ENCODE peak calls at places on chromosomes 13 and 19, in ten cellular contexts. One of them, this sample, is unnamed.

GRCh38 chr13:49029570-49029969 is 53.9 kb downstream of the FNDC3A start:
- DNase-seq in stomach: no peak
- DNase-seq in heart left ventricle: no peak
- DNase-seq in thyroid gland: no peak
- DNase-seq in HCT116: no peak
- DNase-seq in uterus: no peak
- DNase-seq in lower leg skin: no peak
- DNase-seq in esophagus squamous epithelium: no peak
- DNase-seq in IMR-90: no peak
- DNase-seq in tibial nerve: no peak
- DNase-seq in this sample: no peak

GRCh38 chr19:2381151-2381822 is 21.2 kb downstream of the TMPRSS9 start:
- DNase-seq in heart left ventricle: no peak
- DNase-seq in thyroid gland: no peak
- DNase-seq in esophagus squamous epithelium: no peak
- DNase-seq in lower leg skin: no peak
- DNase-seq in uterus: no peak
- DNase-seq in stomach: no peak
- DNase-seq in tibial nerve: no peak
- DNase-seq in HCT116: no peak
- DNase-seq in IMR-90: peak
- DNase-seq in this sample: no peak

GRCh38 chr19:1261863-1262686 is 7.1 kb upstream of the CIRBP start:
- DNase-seq in thyroid gland: peak
- DNase-seq in IMR-90: peak
- DNase-seq in HCT116: no peak
- DNase-seq in tibial nerve: peak
- DNase-seq in heart left ventricle: peak
- DNase-seq in uterus: peak
- DNase-seq in lower leg skin: peak
- DNase-seq in stomach: peak
- DNase-seq in esophagus squamous epithelium: no peak
- DNase-seq in this sample: no peak

GRCh38 chr19:29850482-29850881 is 38.7 kb downstream of the CCNE1 start:
- DNase-seq in tibial nerve: no peak
- DNase-seq in esophagus squamous epithelium: no peak
- DNase-seq in stomach: no peak
- DNase-seq in IMR-90: no peak
- DNase-seq in heart left ventricle: no peak
- DNase-seq in uterus: no peak
- DNase-seq in HCT116: no peak
- DNase-seq in thyroid gland: no peak
- DNase-seq in lower leg skin: no peak
- DNase-seq in this sample: no peak

GRCh38 chr19:33771308-33772101 is 25.2 kb upstream of the KCTD15 start:
- DNase-seq in tibial nerve: no peak
- DNase-seq in lower leg skin: peak
- DNase-seq in IMR-90: peak
- DNase-seq in thyroid gland: peak
- DNase-seq in esophagus squamous epithelium: no peak
- DNase-seq in HCT116: no peak
- DNase-seq in stomach: peak
- DNase-seq in uterus: peak
- DNase-seq in heart left ventricle: peak
- DNase-seq in this sample: peak

GRCh38 chr13:113786262-113786841 is 27.3 kb downstream of the TMEM255B start:
- DNase-seq in heart left ventricle: no peak
- DNase-seq in esophagus squamous epithelium: no peak
- DNase-seq in IMR-90: peak
- DNase-seq in stomach: peak
- DNase-seq in tibial nerve: no peak
- DNase-seq in uterus: no peak
- DNase-seq in thyroid gland: no peak
- DNase-seq in lower leg skin: peak
- DNase-seq in HCT116: no peak
- DNase-seq in this sample: no peak

GRCh38 chr13:107124730-107125129 is 556.8 kb upstream of the ARGLU1 start:
- DNase-seq in uterus: no peak
- DNase-seq in heart left ventricle: no peak
- DNase-seq in esophagus squamous epithelium: no peak
- DNase-seq in lower leg skin: no peak
- DNase-seq in HCT116: no peak
- DNase-seq in thyroid gland: no peak
- DNase-seq in tibial nerve: no peak
- DNase-seq in stomach: no peak
- DNase-seq in IMR-90: no peak
- DNase-seq in this sample: no peak

GRCh38 chr19:4575978-4576933 is 16.8 kb upstream of the SEMA6B start:
- DNase-seq in esophagus squamous epithelium: no peak
- DNase-seq in tibial nerve: peak
- DNase-seq in heart left ventricle: peak
- DNase-seq in uterus: peak
- DNase-seq in lower leg skin: peak
- DNase-seq in thyroid gland: peak
- DNase-seq in stomach: peak
- DNase-seq in HCT116: no peak
- DNase-seq in IMR-90: peak
- DNase-seq in this sample: peak

GRCh38 chr13:78777973-78778372 is 119.0 kb upstream of the OBI1 start:
- DNase-seq in heart left ventricle: no peak
- DNase-seq in uterus: no peak
- DNase-seq in stomach: no peak
- DNase-seq in thyroid gland: no peak
- DNase-seq in esophagus squamous epithelium: no peak
- DNase-seq in lower leg skin: no peak
- DNase-seq in IMR-90: no peak
- DNase-seq in tibial nerve: no peak
- DNase-seq in HCT116: no peak
- DNase-seq in this sample: no peak

GRCh38 chr13:27955192-27955591 is 13.9 kb downstream of the CDX2 start:
- DNase-seq in IMR-90: no peak
- DNase-seq in stomach: no peak
- DNase-seq in tibial nerve: no peak
- DNase-seq in uterus: no peak
- DNase-seq in thyroid gland: no peak
- DNase-seq in lower leg skin: no peak
- DNase-seq in esophagus squamous epithelium: no peak
- DNase-seq in heart left ventricle: no peak
- DNase-seq in HCT116: no peak
- DNase-seq in this sample: no peak

DNA sequence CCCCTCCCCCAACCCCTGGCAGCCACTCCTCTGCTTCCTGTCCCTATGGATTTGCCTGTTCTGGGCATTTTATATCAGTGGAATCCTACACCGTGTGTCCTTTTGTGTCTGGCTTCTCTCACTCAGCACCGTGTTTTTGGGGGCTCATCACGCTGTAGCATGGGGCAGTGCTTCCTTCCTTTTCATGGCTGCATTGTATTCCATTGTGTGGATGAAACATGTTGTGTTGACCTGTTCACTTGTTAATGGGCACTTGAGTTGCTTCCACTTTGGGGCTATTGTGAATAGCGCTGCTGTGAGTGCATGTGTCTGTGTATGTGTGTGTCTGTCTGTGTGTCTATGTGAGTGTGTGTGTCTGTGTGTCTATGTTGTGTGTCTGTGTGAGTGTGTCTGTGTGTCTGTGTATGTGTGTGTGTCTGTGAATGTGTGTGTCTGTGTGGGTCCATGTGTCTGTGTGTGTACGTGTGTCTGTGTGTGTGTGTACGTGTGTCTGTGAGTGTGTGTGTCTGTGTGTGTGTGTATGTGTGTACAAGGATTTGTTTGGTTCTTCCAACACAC is 57.2 kb downstream of the AP1M1 start:
- DNase-seq in stomach: no peak
- DNase-seq in thyroid gland: no peak
- DNase-seq in uterus: no peak
- DNase-seq in esophagus squamous epithelium: no peak
- DNase-seq in tibial nerve: no peak
- DNase-seq in HCT116: no peak
- DNase-seq in heart left ventricle: no peak
- DNase-seq in IMR-90: no peak
- DNase-seq in lower leg skin: no peak
- DNase-seq in this sample: no peak
- TF ChIP-seq POLR2A in stomach: no peak
- TF ChIP-seq POLR2A in thyroid gland: no peak
- TF ChIP-seq POLR2A in uterus: no peak
- TF ChIP-seq POLR2A in esophagus squamous epithelium: no peak
- TF ChIP-seq POLR2A in tibial nerve: no peak
- TF ChIP-seq POLR2A in HCT116: no peak
- TF ChIP-seq POLR2A in heart left ventricle: no peak
- TF ChIP-seq POLR2A in IMR-90: no peak
- TF ChIP-seq POLR2A in lower leg skin: no peak
- TF ChIP-seq POLR2A in this sample: no peak

GRCh38 chr19:19167612-19168011 is 2.5 kb downstream of the MEF2B start:
- DNase-seq in IMR-90: no peak
- DNase-seq in heart left ventricle: no peak
- DNase-seq in uterus: no peak
- DNase-seq in tibial nerve: no peak
- DNase-seq in esophagus squamous epithelium: no peak
- DNase-seq in stomach: no peak
- DNase-seq in HCT116: no peak
- DNase-seq in thyroid gland: no peak
- DNase-seq in lower leg skin: no peak
- DNase-seq in this sample: no peak

GRCh38 chr19:19171110-19171672 is 1.1 kb upstream of the MEF2B start:
- DNase-seq in stomach: no peak
- DNase-seq in thyroid gland: no peak
- DNase-seq in tibial nerve: no peak
- DNase-seq in heart left ventricle: no peak
- DNase-seq in esophagus squamous epithelium: no peak
- DNase-seq in IMR-90: no peak
- DNase-seq in HCT116: no peak
- DNase-seq in uterus: no peak
- DNase-seq in lower leg skin: no peak
- DNase-seq in this sample: no peak

GRCh38 chr19:19171821-19172532 is 1.9 kb upstream of the MEF2B start:
- DNase-seq in IMR-90: peak
- DNase-seq in esophagus squamous epithelium: no peak
- DNase-seq in heart left ventricle: no peak
- DNase-seq in uterus: no peak
- DNase-seq in HCT116: no peak
- DNase-seq in thyroid gland: no peak
- DNase-seq in lower leg skin: no peak
- DNase-seq in tibial nerve: no peak
- DNase-seq in stomach: no peak
- DNase-seq in this sample: peak

GRCh38 chr19:19169236-19170052 is 619 bp downstream of the MEF2B start:
- DNase-seq in uterus: no peak
- DNase-seq in lower leg skin: no peak
- DNase-seq in HCT116: no peak
- DNase-seq in tibial nerve: no peak
- DNase-seq in esophagus squamous epithelium: no peak
- DNase-seq in heart left ventricle: no peak
- DNase-seq in stomach: no peak
- DNase-seq in thyroid gland: no peak
- DNase-seq in IMR-90: no peak
- DNase-seq in this sample: no peak

GRCh38 chr19:19170053-19170945 is at the start of gene MEF2B:
- DNase-seq in uterus: no peak
- DNase-seq in IMR-90: peak
- DNase-seq in thyroid gland: peak
- DNase-seq in heart left ventricle: peak
- DNase-seq in lower leg skin: peak
- DNase-seq in tibial nerve: peak
- DNase-seq in esophagus squamous epithelium: peak
- DNase-seq in HCT116: no peak
- DNase-seq in stomach: peak
- DNase-seq in this sample: peak
- TF ChIP-seq POLR2A in uterus: no peak
- TF ChIP-seq POLR2A in IMR-90: no peak
- TF ChIP-seq POLR2A in thyroid gland: no peak
- TF ChIP-seq POLR2A in heart left ventricle: no peak
- TF ChIP-seq POLR2A in lower leg skin: no peak
- TF ChIP-seq POLR2A in tibial nerve: no peak
- TF ChIP-seq POLR2A in esophagus squamous epithelium: no peak
- TF ChIP-seq POLR2A in HCT116: no peak
- TF ChIP-seq POLR2A in stomach: no peak
- TF ChIP-seq POLR2A in this sample: no peak

DNA sequence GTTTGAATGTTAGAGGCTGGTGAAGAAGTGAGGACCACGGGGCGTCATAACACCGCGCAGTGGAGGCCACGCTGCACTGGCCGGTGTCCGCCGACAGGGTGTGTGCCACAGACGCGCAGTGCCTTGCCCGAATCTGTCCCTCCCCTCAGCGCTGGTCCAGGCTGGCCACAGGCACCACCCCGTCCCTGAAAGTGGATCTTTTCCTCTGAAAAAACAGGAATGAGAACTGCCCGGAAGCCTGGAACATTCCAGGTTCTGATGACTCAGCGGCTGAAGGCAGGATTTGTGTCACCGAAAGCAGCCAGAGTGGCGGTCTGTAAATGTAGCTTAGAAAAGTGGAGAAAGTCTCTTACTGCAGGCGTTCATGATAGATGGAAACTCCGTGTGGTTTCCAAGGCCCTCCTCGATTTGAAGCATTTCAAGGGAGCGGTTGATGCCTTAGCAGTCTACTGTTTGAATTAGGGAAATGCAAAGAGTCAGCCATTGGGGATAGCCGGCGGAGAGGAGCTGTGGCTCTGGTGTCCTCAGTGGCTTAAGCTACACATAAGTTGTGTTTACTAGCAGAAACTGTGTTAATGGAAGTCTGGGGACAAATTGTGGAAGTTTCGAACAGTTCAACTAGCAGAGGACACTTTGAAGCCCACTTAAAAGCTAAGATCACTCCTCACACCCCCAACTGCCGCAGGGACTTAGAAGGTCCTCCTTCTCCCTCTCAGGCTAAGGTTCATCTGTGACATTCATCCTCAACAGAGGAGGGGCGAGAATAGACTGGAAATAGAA is 70.8 kb downstream of the NUFIP1 start:
- DNase-seq in esophagus squamous epithelium: peak
- DNase-seq in uterus: peak
- DNase-seq in HCT116: peak
- DNase-seq in heart left ventricle: peak
- DNase-seq in stomach: peak
- DNase-seq in thyroid gland: peak
- DNase-seq in lower leg skin: peak
- DNase-seq in IMR-90: peak
- DNase-seq in tibial nerve: peak
- DNase-seq in this sample: peak
- TF ChIP-seq POLR2A in esophagus squamous epithelium: no peak
- TF ChIP-seq POLR2A in uterus: peak
- TF ChIP-seq POLR2A in HCT116: peak
- TF ChIP-seq POLR2A in heart left ventricle: peak
- TF ChIP-seq POLR2A in stomach: no peak
- TF ChIP-seq POLR2A in thyroid gland: peak
- TF ChIP-seq POLR2A in lower leg skin: no peak
- TF ChIP-seq POLR2A in IMR-90: peak
- TF ChIP-seq POLR2A in tibial nerve: peak
- TF ChIP-seq POLR2A in this sample: peak

DNA sequence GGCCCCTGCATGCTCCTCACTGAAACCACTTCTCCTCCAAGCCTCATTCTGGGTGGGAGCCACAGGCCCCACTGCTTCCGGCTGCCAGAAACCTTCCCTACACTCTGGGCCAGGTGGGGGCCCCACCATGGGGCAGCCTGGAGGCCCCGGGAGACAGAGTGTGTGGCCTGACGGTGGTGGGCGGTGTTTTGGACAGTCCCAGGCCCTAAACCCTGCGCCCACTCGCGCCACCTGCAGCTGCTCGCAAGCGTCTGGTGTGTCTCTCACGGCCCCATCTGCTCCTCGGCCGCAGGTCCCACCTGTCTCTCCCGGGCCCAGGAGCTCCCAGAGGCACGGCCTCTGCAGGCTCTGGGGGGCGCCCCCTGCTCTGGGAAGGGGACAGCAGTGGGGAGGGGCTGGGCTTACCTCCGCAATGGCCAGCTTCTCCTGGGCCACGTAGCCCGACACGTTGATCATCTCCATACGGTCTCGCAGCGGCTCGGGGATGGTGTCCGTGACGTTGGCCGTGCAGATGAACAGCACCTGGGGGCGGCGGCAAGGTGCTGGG is 5.6 kb downstream of the RPL36 start:
- DNase-seq in HCT116: no peak
- DNase-seq in esophagus squamous epithelium: no peak
- DNase-seq in stomach: no peak
- DNase-seq in heart left ventricle: peak
- DNase-seq in thyroid gland: no peak
- DNase-seq in uterus: no peak
- DNase-seq in tibial nerve: no peak
- DNase-seq in IMR-90: no peak
- DNase-seq in lower leg skin: peak
- DNase-seq in this sample: no peak
- TF ChIP-seq POLR2A in HCT116: no peak
- TF ChIP-seq POLR2A in esophagus squamous epithelium: no peak
- TF ChIP-seq POLR2A in stomach: no peak
- TF ChIP-seq POLR2A in heart left ventricle: no peak
- TF ChIP-seq POLR2A in thyroid gland: no peak
- TF ChIP-seq POLR2A in uterus: no peak
- TF ChIP-seq POLR2A in tibial nerve: no peak
- TF ChIP-seq POLR2A in IMR-90: no peak
- TF ChIP-seq POLR2A in lower leg skin: no peak
- TF ChIP-seq POLR2A in this sample: no peak